ENCODE peak calls at places on chromosomes 2 and 18, in seven cellular contexts. One of them, this sample, is unnamed.

GRCh38 chr2:99403524-99403923 is 66.3 kb downstream of the EIF5B start:
- DNase-seq in ovary: no peak
- DNase-seq in transverse colon: no peak
- DNase-seq in stomach: no peak
- DNase-seq in K562: no peak
- DNase-seq in tibial nerve: no peak
- DNase-seq in sigmoid colon: no peak
- DNase-seq in this sample: no peak

GRCh38 chr2:109135572-109136185 is 6.7 kb downstream of the SH3RF3 start:
- DNase-seq in ovary: no peak
- DNase-seq in transverse colon: no peak
- DNase-seq in stomach: no peak
- DNase-seq in K562: no peak
- DNase-seq in tibial nerve: no peak
- DNase-seq in sigmoid colon: no peak
- DNase-seq in this sample: peak; percentile 24

GRCh38 chr2:110173523-110173922 is 31.3 kb downstream of the NPHP1 start:
- DNase-seq in ovary: no peak
- DNase-seq in transverse colon: no peak
- DNase-seq in stomach: no peak
- DNase-seq in K562: no peak
- DNase-seq in tibial nerve: no peak
- DNase-seq in sigmoid colon: no peak
- DNase-seq in this sample: no peak

GRCh38 chr2:223829128-223829527 is 8.3 kb downstream of the AP1S3 start:
- DNase-seq in ovary: no peak
- DNase-seq in transverse colon: no peak
- DNase-seq in stomach: no peak
- DNase-seq in K562: no peak
- DNase-seq in tibial nerve: no peak
- DNase-seq in sigmoid colon: no peak
- DNase-seq in this sample: no peak

GRCh38 chr2:16142383-16143361 is 202.3 kb downstream of the MYCN start:
- DNase-seq in ovary: no peak
- DNase-seq in transverse colon: no peak
- DNase-seq in stomach: peak; percentile 89
- DNase-seq in K562: no peak
- DNase-seq in tibial nerve: no peak
- DNase-seq in sigmoid colon: no peak
- DNase-seq in this sample: no peak

GRCh38 chr2:127479866-127480743 is 46.2 kb downstream of the IWS1 start:
- DNase-seq in ovary: no peak
- DNase-seq in transverse colon: no peak
- DNase-seq in stomach: no peak
- DNase-seq in K562: no peak
- DNase-seq in tibial nerve: no peak
- DNase-seq in sigmoid colon: no peak
- DNase-seq in this sample: no peak

GRCh38 chr18:75504469-75504868 is 77.0 kb upstream of the SMIM21 start:
- DNase-seq in ovary: no peak
- DNase-seq in transverse colon: no peak
- DNase-seq in stomach: no peak
- DNase-seq in K562: no peak
- DNase-seq in tibial nerve: no peak
- DNase-seq in sigmoid colon: no peak
- DNase-seq in this sample: no peak

GRCh38 chr2:65213035-65213434 is 14.6 kb upstream of the ACTR2 start:
- DNase-seq in ovary: no peak
- DNase-seq in transverse colon: no peak
- DNase-seq in stomach: no peak
- DNase-seq in K562: no peak
- DNase-seq in tibial nerve: no peak
- DNase-seq in sigmoid colon: no peak
- DNase-seq in this sample: no peak

GRCh38 chr2:23524261-23524706 is 139.3 kb downstream of the KLHL29 start:
- DNase-seq in ovary: peak; percentile 39
- DNase-seq in transverse colon: no peak
- DNase-seq in stomach: no peak
- DNase-seq in K562: no peak
- DNase-seq in tibial nerve: no peak
- DNase-seq in sigmoid colon: peak; percentile 84
- DNase-seq in this sample: no peak
- TF ChIP-seq EP300 in ovary: no peak
- TF ChIP-seq EP300 in transverse colon: no peak
- TF ChIP-seq EP300 in stomach: no peak
- TF ChIP-seq EP300 in K562: no peak
- TF ChIP-seq EP300 in tibial nerve: no peak
- TF ChIP-seq EP300 in sigmoid colon: no peak
- TF ChIP-seq EP300 in this sample: no peak

GRCh38 chr2:233853883-233854240 is 473 bp downstream of the HJURP start:
- DNase-seq in ovary: no peak
- DNase-seq in transverse colon: no peak
- DNase-seq in stomach: no peak
- DNase-seq in K562: no peak
- DNase-seq in tibial nerve: no peak
- DNase-seq in sigmoid colon: no peak
- DNase-seq in this sample: no peak

GRCh38 chr2:233853353-233853752 is 982 bp downstream of the HJURP start:
- DNase-seq in ovary: no peak
- DNase-seq in transverse colon: no peak
- DNase-seq in stomach: peak; percentile 19
- DNase-seq in K562: no peak
- DNase-seq in tibial nerve: no peak
- DNase-seq in sigmoid colon: no peak
- DNase-seq in this sample: no peak

GRCh38 chr2:233856184-233856583 is 1.8 kb upstream of the HJURP start:
- DNase-seq in ovary: no peak
- DNase-seq in transverse colon: no peak
- DNase-seq in stomach: no peak
- DNase-seq in K562: no peak
- DNase-seq in tibial nerve: no peak
- DNase-seq in sigmoid colon: no peak
- DNase-seq in this sample: no peak

GRCh38 chr2:233855345-233855744 is 1.0 kb upstream of the HJURP start:
- DNase-seq in ovary: no peak
- DNase-seq in transverse colon: no peak
- DNase-seq in stomach: no peak
- DNase-seq in K562: no peak
- DNase-seq in tibial nerve: no peak
- DNase-seq in sigmoid colon: no peak
- DNase-seq in this sample: no peak

GRCh38 chr2:233854241-233854981 is at the start of gene HJURP:
- DNase-seq in ovary: peak; percentile 90
- DNase-seq in transverse colon: peak; percentile 94
- DNase-seq in stomach: peak; percentile 93
- DNase-seq in K562: peak; percentile 94
- DNase-seq in tibial nerve: peak; percentile 83
- DNase-seq in sigmoid colon: peak; percentile 95
- DNase-seq in this sample: peak; percentile 95
- TF ChIP-seq POLR2A in ovary: no peak
- TF ChIP-seq POLR2A in transverse colon: peak; percentile 56
- TF ChIP-seq POLR2A in stomach: peak; percentile 17
- TF ChIP-seq POLR2A in K562: peak; percentile 93
- TF ChIP-seq POLR2A in tibial nerve: no peak
- TF ChIP-seq POLR2A in sigmoid colon: peak; percentile 37
- TF ChIP-seq POLR2A in this sample: no peak

GRCh38 chr2:43163365-43163715 is 63.1 kb downstream of the ZFP36L2 start:
- DNase-seq in ovary: no peak
- DNase-seq in transverse colon: no peak
- DNase-seq in stomach: no peak
- DNase-seq in K562: no peak
- DNase-seq in tibial nerve: no peak
- DNase-seq in sigmoid colon: no peak
- DNase-seq in this sample: no peak

GRCh38 chr2:43164686-43165085 is 61.7 kb downstream of the ZFP36L2 start:
- DNase-seq in ovary: no peak
- DNase-seq in transverse colon: no peak
- DNase-seq in stomach: no peak
- DNase-seq in K562: no peak
- DNase-seq in tibial nerve: no peak
- DNase-seq in sigmoid colon: no peak
- DNase-seq in this sample: no peak

GRCh38 chr2:43168016-43168369 is 58.4 kb downstream of the ZFP36L2 start:
- DNase-seq in ovary: no peak
- DNase-seq in transverse colon: no peak
- DNase-seq in stomach: no peak
- DNase-seq in K562: no peak
- DNase-seq in tibial nerve: no peak
- DNase-seq in sigmoid colon: no peak
- DNase-seq in this sample: no peak

GRCh38 chr2:43161650-43162542 is 64.5 kb downstream of the ZFP36L2 start:
- DNase-seq in ovary: no peak
- DNase-seq in transverse colon: peak; percentile 90
- DNase-seq in stomach: peak; percentile 81
- DNase-seq in K562: no peak
- DNase-seq in tibial nerve: no peak
- DNase-seq in sigmoid colon: no peak
- DNase-seq in this sample: no peak

DNA sequence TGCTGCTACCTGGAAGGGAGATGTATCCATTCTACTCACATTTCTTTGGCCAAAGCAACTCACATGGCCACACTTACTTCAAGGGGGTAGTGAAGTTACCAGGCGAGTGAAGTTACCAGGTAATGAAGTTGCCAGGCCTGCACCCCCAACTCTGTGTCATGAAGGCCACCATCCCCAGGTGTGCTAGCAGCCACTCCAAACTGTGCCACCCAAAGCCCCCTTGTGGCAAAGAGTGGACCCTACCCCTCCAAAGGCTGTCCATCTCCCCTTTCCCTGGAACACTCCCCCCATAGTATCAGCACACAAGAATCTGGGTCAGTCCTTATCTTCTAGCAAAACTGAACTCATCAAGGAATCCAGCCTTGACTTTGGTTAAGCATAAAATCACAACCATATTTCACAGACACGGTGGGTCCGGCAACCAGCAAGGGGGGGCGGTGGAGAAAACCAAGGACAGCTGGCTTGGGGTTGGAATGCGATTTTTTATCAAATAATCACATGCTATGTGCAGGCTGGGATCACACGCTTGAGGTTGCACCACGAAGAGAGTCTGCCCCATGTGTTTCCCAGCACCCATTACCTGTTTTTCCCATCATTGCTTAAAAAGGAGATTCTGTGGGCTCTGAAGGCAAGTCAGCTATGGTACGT is 60.9 kb downstream of the ZFP36L2 start:
- DNase-seq in ovary: no peak
- DNase-seq in transverse colon: no peak
- DNase-seq in stomach: no peak
- DNase-seq in K562: no peak
- DNase-seq in tibial nerve: no peak
- DNase-seq in sigmoid colon: no peak
- DNase-seq in this sample: no peak
- TF ChIP-seq CTCF in ovary: no peak
- TF ChIP-seq CTCF in transverse colon: no peak
- TF ChIP-seq CTCF in stomach: no peak
- TF ChIP-seq CTCF in K562: no peak
- TF ChIP-seq CTCF in tibial nerve: no peak
- TF ChIP-seq CTCF in sigmoid colon: no peak
- TF ChIP-seq CTCF in this sample: no peak

GRCh38 chr2:177651833-177652232 is 259.3 kb downstream of the AGPS start:
- DNase-seq in ovary: no peak
- DNase-seq in transverse colon: no peak
- DNase-seq in stomach: no peak
- DNase-seq in K562: no peak
- DNase-seq in tibial nerve: no peak
- DNase-seq in sigmoid colon: no peak
- DNase-seq in this sample: no peak
- TF ChIP-seq EP300 in ovary: no peak
- TF ChIP-seq EP300 in transverse colon: no peak
- TF ChIP-seq EP300 in stomach: no peak
- TF ChIP-seq EP300 in K562: no peak
- TF ChIP-seq EP300 in tibial nerve: no peak
- TF ChIP-seq EP300 in sigmoid colon: no peak
- TF ChIP-seq EP300 in this sample: no peak

This sample was measured in suprapubic skin.